ENCODE peak calls at places on chromosomes 11 and 22, in four cellular contexts. A is mammary epithelial cell, Z is heart right ventricle, X is HAP-1. V is an unnamed sample. For H3K4me1, the result is how much of the 10 kb centered on the place peaks cover.

GRCh38 chr22:49094858-49095257 is 732.8 kb downstream of the BRD1 start:
- DNase-seq in A (no peak), Z (no peak), X (no peak), V (no peak)

GRCh38 chr11:35765211-35765610 is 102.6 kb downstream of the TRIM44 start:
- DNase-seq in A (no peak), Z (no peak), X (no peak), V (no peak)

GRCh38 chr22:32686354-32686753 is 115.2 kb upstream of the TIMP3 start:
- DNase-seq in A (no peak), Z (no peak), X (no peak), V (no peak)

GRCh38 chr22:16915711-16916110 is 90.5 kb upstream of the XKR3 start:
- DNase-seq in A (peak), Z (no peak), X (no peak), V (no peak)

GRCh38 chr11:5038336-5038735 is 8.0 kb upstream of the OR52J3 start:
- DNase-seq in A (no peak), Z (no peak), X (no peak), V (no peak)

GRCh38 chr11:94694309-94695060 is 73.7 kb upstream of the AMOTL1 start:
- DNase-seq in A (peak), Z (peak), X (no peak), V (no peak)

GRCh38 chr22:34866501-34867171 is 199.3 kb upstream of the ISX start:
- DNase-seq in A (peak), Z (no peak), X (no peak), V (no peak)

GRCh38 chr11:69278091-69278867 is 15.7 kb upstream of the MYEOV start:
- DNase-seq in A (no peak), Z (no peak), X (no peak), V (no peak)

GRCh38 chr11:119509969-119510401 is 87.0 kb upstream of the THY1 start:
- DNase-seq in A (peak), Z (no peak), X (no peak), V (no peak)

GRCh38 chr11:74770456-74770855 is 21.8 kb downstream of the RNF169 start:
- DNase-seq in A (no peak), Z (no peak), X (no peak), V (no peak)

GRCh38 chr11:76270387-76270786 is 64.1 kb upstream of the WNT11 start:
- DNase-seq in A (no peak), Z (no peak), X (no peak), V (no peak)

GRCh38 chr11:14183973-14184372 is 175.0 kb downstream of the RRAS2 start:
- DNase-seq in A (no peak), Z (no peak), X (no peak), V (no peak)

GRCh38 chr11:68541983-68542382 is 81.4 kb downstream of the PPP6R3 start:
- DNase-seq in A (no peak), Z (no peak), X (no peak), V (no peak)

GRCh38 chr11:96781082-96781481 is 391.3 kb downstream of the JRKL start:
- DNase-seq in A (peak), Z (no peak), X (no peak), V (no peak)

GRCh38 chr11:12556155-12556554 is 118.1 kb upstream of the TEAD1 start:
- DNase-seq in A (no peak), Z (no peak), X (no peak), V (no peak)

GRCh38 chr11:121291896-121292502 is 572 bp upstream of the SC5D start:
- DNase-seq in A (no peak), Z (no peak), X (no peak), V (no peak)

GRCh38 chr22:44164031-44164430 is 16.7 kb upstream of the PARVG start:
- DNase-seq in A (no peak), Z (no peak), X (no peak), V (no peak)

GRCh38 chr11:57778318-57779037 is 16.9 kb downstream of the CTNND1 start:
- DNase-seq in A (peak), Z (peak), X (peak), V (peak)

GRCh38 chr11:45067966-45068365 is 78.5 kb upstream of the PRDM11 start:
- DNase-seq in A (no peak), Z (no peak), X (no peak), V (no peak)

GRCh38 chr22:43535336-43535735 is 123.5 kb downstream of the MPPED1 start:
- DNase-seq in A (no peak), Z (no peak), X (no peak), V (no peak)

GRCh38 chr11:4851033-4851432 is 2.0 kb upstream of the OR51S1 start:
- DNase-seq in A (no peak), Z (peak), X (no peak), V (no peak)

GRCh38 chr11:130037058-130037457 is 32.6 kb upstream of the APLP2 start:
- DNase-seq in A (peak), Z (no peak), X (no peak), V (peak)

GRCh38 chr22:42432020-42432596 is at the start of gene NFAM1:
- DNase-seq in A (no peak), Z (no peak), X (no peak), V (no peak)

GRCh38 chr11:130454495-130455262 is 6.2 kb downstream of the ADAMTS15 start:
- DNase-seq in A (no peak), Z (no peak), X (no peak), V (no peak)

DNA sequence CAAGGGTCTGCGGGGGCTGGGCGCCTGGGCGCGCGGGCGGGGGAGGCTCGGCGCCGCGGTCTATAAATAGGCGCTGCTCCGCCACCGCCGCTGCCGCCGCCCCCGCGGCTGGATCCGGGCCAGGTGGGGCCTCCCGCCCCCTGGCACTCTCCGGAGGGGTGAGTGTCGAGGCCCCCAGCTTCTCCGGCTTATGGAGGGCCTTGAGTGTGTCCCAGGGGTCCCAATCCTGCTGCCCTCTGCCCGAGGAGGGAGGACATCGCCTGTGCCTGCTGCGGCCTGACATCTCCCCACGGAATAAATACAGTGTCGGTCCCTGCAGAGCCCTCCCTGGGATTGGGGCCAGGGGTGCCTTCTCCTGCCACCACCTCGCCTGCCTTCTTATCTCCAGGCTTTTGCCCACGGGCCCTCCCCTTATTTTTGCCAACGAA is 4.3 kb upstream of the GP1BB start:
- DNase-seq in A (no peak), Z (peak), X (no peak), V (no peak)
- H3K4me3 ChIP-seq in A (no peak), Z (peak), X (peak), V (peak)

GRCh38 chr11:1162498-1163311 is 5.0 kb downstream of the MUC5AC start:
- DNase-seq in A (no peak), Z (no peak), X (no peak), V (no peak)

GRCh38 chr11:1160231-1161101 is 2.7 kb downstream of the MUC5AC start:
- DNase-seq in A (no peak), Z (no peak), X (no peak), V (no peak)

GRCh38 chr11:1163321-1163910 is 5.7 kb downstream of the MUC5AC start:
- DNase-seq in A (no peak), Z (no peak), X (no peak), V (no peak)

GRCh38 chr11:1161410-1162152 is 3.8 kb downstream of the MUC5AC start:
- DNase-seq in A (no peak), Z (no peak), X (no peak), V (no peak)

GRCh38 chr11:1162153-1162497 is 4.4 kb downstream of the MUC5AC start:
- DNase-seq in A (no peak), Z (no peak), X (no peak), V (no peak)
- H3K4me1 ChIP-seq in A (under half), Z (under half), X (under half), V (under half)

DNA sequence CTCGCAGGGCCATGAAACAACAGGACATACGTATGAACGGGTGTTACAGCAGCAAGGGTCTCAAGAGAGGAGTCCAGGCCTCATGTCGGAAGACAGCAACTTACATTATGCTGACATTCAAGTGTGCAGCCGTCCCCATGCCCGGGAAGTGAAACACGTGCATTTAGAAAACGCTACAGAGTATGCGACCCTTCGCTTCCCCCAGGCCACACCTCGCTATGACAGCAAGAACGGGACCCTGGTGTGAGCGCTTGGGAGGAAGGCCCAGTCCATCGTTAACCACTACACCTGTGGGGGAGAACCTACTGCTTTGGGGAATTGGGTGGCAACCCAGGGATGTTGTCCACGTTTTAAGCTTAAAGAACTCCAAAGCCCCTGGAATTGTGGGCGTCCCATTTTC is 7.2 kb downstream of the C11orf52 start:
- DNase-seq in A (no peak), Z (no peak), X (no peak), V (no peak)
- H3K4me3 ChIP-seq in A (no peak), Z (peak), X (no peak), V (no peak)

GRCh38 chr22:25567305-25567704 is 2.8 kb downstream of the GRK3 start:
- DNase-seq in A (peak), Z (no peak), X (no peak), V (no peak)
- H3K4me1 ChIP-seq in A (under half), Z (under half), X (under half), V (under half)

DNA sequence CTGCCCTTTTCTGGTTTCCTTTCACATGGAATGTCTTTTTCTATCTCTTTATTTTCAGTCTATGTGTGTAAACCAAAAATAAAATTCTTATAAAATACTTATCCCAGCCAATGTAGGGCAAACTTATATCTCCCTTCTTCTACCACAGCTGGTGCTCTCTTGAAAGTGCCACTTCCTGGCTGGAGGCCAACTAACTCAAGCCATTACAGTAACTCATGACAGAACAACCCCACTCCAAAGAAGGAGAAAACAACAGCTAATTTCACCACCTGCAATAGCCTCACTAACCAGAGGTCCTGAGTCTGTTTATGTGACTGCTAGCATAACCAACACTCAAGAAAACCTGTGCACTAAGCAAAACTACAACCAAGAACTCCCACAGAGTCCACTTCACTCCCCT is 74.9 kb upstream of the DBX1 start:
- DNase-seq in A (no peak), Z (no peak), X (no peak), V (no peak)
- H3K4me3 ChIP-seq in A (no peak), Z (no peak), X (no peak), V (no peak)

GRCh38 chr11:23391031-23391430 is 530.8 kb upstream of the CCDC179 start:
- DNase-seq in A (no peak), Z (no peak), X (no peak), V (no peak)
- H3K4me1 ChIP-seq in A (under half), Z (under half), X (under half), V (under half)

GRCh38 chr11:60016881-60017280 is at the start of gene OOSP4B:
- DNase-seq in A (no peak), Z (no peak), X (no peak), V (no peak)
- H3K4me3 ChIP-seq in A (no peak), Z (no peak), X (no peak), V (no peak)